ENCODE peak calls at places on chromosomes 13 and 19, in seven cellular contexts. S is HEK293T; T is CD4-positive, alpha-beta memory T cell; B is nephron progenitor cell; I is glutamatergic neuron; N is NCI-H1092 treated with DMSO at 0.1 percent for 48 hours; E is endothelial cell. W is an unnamed sample.

GRCh38 chr19:12946092-12946845 is 607 bp downstream of the RAD23A start:
- DNase-seq in T (no peak), E (peak), I (peak), N (peak), S (peak), B (peak), W (peak)

GRCh38 chr13:106744516-106744915 is 176.6 kb upstream of the ARGLU1 start:
- DNase-seq in T (no peak), I (no peak), E (no peak), S (no peak), B (no peak), N (no peak), W (no peak)

GRCh38 chr13:87903568-87903967 is 232.4 kb downstream of the SLITRK5 start:
- DNase-seq in T (no peak), I (no peak), S (no peak), B (no peak), N (no peak), E (no peak), W (no peak)

GRCh38 chr13:112245959-112246358 is 130.2 kb upstream of the SPACA7 start:
- DNase-seq in T (no peak), E (no peak), I (no peak), B (no peak), S (no peak), N (no peak), W (no peak)

GRCh38 chr19:17348700-17349099 is 11.3 kb downstream of the GTPBP3 start:
- DNase-seq in E (peak), B (no peak), I (peak), T (no peak), N (no peak), S (peak), W (no peak)

GRCh38 chr13:109989155-109989554 is 202.8 kb upstream of the IRS2 start:
- DNase-seq in N (no peak), I (no peak), S (no peak), T (no peak), B (no peak), E (no peak), W (no peak)

GRCh38 chr19:17121736-17122293 is 46.2 kb downstream of the MYO9B start:
- DNase-seq in N (no peak), I (no peak), E (no peak), T (no peak), B (no peak), S (no peak), W (no peak)

GRCh38 chr13:109985871-109986270 is 199.5 kb upstream of the IRS2 start:
- DNase-seq in B (no peak), S (no peak), N (no peak), I (no peak), E (no peak), T (no peak), W (no peak)

GRCh38 chr19:52453324-52454094 is at the start of gene ZNF578:
- DNase-seq in E (no peak), N (peak), I (peak), S (no peak), B (peak), T (peak), W (peak)

GRCh38 chr13:21671793-21672680 is 1.2 kb downstream of the FGF9 start:
- DNase-seq in E (no peak), I (peak), S (no peak), T (peak), B (peak), N (peak), W (no peak)

GRCh38 chr19:48419158-48419920 is 25.9 kb downstream of the GRIN2D start:
- DNase-seq in E (peak), S (peak), B (peak), I (peak), T (peak), N (no peak), W (peak)

GRCh38 chr19:5434970-5435641 is 20.1 kb upstream of the ZNRF4 start:
- DNase-seq in I (no peak), T (no peak), E (no peak), S (no peak), B (no peak), N (no peak), W (no peak)

GRCh38 chr19:46614114-46614701 is 10.7 kb downstream of the PTGIR start:
- DNase-seq in E (peak), T (peak), B (peak), I (peak), N (peak), S (peak), W (peak)

W was measured in gastrocnemius medialis.